ENCODE peak calls at places on chromosomes 4 and X, in ten cellular contexts. R, P, X, M, F, H, D, V, E and A are unnamed samples.

GRCh38 chrX:13764765-13765164 is 30.2 kb downstream of the OFD1 start:
- DNase-seq in R (no peak), P (no peak), X (no peak), M (no peak), F (no peak), H (peak), D (no peak), V (no peak), E (peak), A (no peak)

GRCh38 chrX:27815209-27815608 is 7.4 kb downstream of the MAGEB10 start:
- DNase-seq in R (no peak), P (peak), X (no peak), M (no peak), F (no peak), H (no peak), D (no peak), V (no peak), E (no peak), A (no peak)

GRCh38 chr4:186813377-186814068 is 89.9 kb upstream of the FAT1 start:
- DNase-seq in R (no peak), P (no peak), X (no peak), M (no peak), F (no peak), H (no peak), D (no peak), V (no peak), E (no peak), A (no peak)

GRCh38 chr4:30208731-30209435 is 511.3 kb upstream of the PCDH7 start:
- DNase-seq in R (no peak), P (peak), X (no peak), M (no peak), F (no peak), H (no peak), D (no peak), V (no peak), E (no peak), A (no peak)

GRCh38 chr4:185597532-185598188 is 62.4 kb upstream of the PDLIM3 start:
- DNase-seq in R (peak), P (peak), X (peak), M (peak), F (peak), H (peak), D (peak), V (peak), E (peak), A (peak)

GRCh38 chr4:27861381-27861787 is 1000.7 kb downstream of the STIM2 start:
- DNase-seq in R (no peak), P (no peak), X (peak), M (no peak), F (peak), H (no peak), D (no peak), V (no peak), E (no peak), A (no peak)

GRCh38 chrX:3076416-3076991 is 35.2 kb downstream of the ARSF start:
- DNase-seq in R (no peak), P (no peak), X (no peak), M (no peak), F (no peak), H (no peak), D (no peak), V (no peak), E (no peak), A (no peak)

GRCh38 chr4:2469192-2469984 is 482 bp downstream of the RNF4 start:
- DNase-seq in R (peak), P (no peak), X (peak), M (no peak), F (peak), H (peak), D (peak), V (peak), E (peak), A (peak)

GRCh38 chrX:45187731-45188130 is 12.9 kb downstream of the DIPK2B start:
- DNase-seq in R (no peak), P (no peak), X (no peak), M (no peak), F (peak), H (no peak), D (no peak), V (no peak), E (no peak), A (no peak)

GRCh38 chr4:181601118-181601517 is 642.1 kb upstream of the TENM3 start:
- DNase-seq in R (no peak), P (peak), X (no peak), M (no peak), F (peak), H (no peak), D (no peak), V (no peak), E (no peak), A (no peak)

GRCh38 chr4:1471443-1472147 is 65.4 kb upstream of the NKX1-1 start:
- DNase-seq in R (no peak), P (no peak), X (no peak), M (no peak), F (peak), H (no peak), D (no peak), V (no peak), E (peak), A (no peak)

GRCh38 chrX:1222511-1223252 is 10.2 kb upstream of the CRLF2 start:
- DNase-seq in R (no peak), P (no peak), X (no peak), M (no peak), F (peak), H (no peak), D (no peak), V (no peak), E (no peak), A (no peak)

GRCh38 chr4:6183740-6184139 is 16.6 kb downstream of the JAKMIP1 start:
- DNase-seq in R (no peak), P (no peak), X (peak), M (no peak), F (no peak), H (no peak), D (no peak), V (no peak), E (no peak), A (peak)